ENCODE peak calls at places on chromosomes 16 and 17, in seven cellular contexts. Z is astrocyte of the spinal cord, G is lung, U is neural progenitor cell, O is cardiac muscle cell, T is cardiac fibroblast, Y is GM13976. E is an unnamed sample.
A peak's percentile ranks its signal among the peaks of the same experiment; 100 is the strongest.

GRCh38 chr16:2466667-2467300 is 4.3 kb upstream of the NTN3 start:
- DNase-seq in Z (no peak), G (no peak), U (no peak), O (no peak), T (no peak), Y (no peak), E (no peak)

GRCh38 chr16:85924675-85925074 is 25.7 kb downstream of the IRF8 start:
- DNase-seq in Z (no peak), G (no peak), U (no peak), O (no peak), T (peak; percentile 38), Y (no peak), E (no peak)

GRCh38 chr16:19361587-19361986 is 56.1 kb upstream of the TMC5 start:
- DNase-seq in Z (no peak), G (no peak), U (no peak), O (no peak), T (no peak), Y (no peak), E (no peak)

GRCh38 chr16:24074574-24074973 is 181.6 kb upstream of the CACNG3 start:
- DNase-seq in Z (no peak), G (no peak), U (no peak), O (no peak), T (no peak), Y (no peak), E (no peak)

GRCh38 chr17:57911834-57912673 is 43.2 kb downstream of the CUEDC1 start:
- DNase-seq in Z (peak; percentile 82), G (peak; percentile 88), U (peak; percentile 93), O (no peak), T (peak; percentile 67), Y (no peak), E (no peak)

GRCh38 chr17:8785547-8786412 is 13.4 kb downstream of the MFSD6L start:
- DNase-seq in Z (peak; percentile 43), G (peak; percentile 82), U (peak; percentile 86), O (peak; percentile 80), T (peak; percentile 72), Y (peak; percentile 78), E (no peak)

GRCh38 chr17:27155866-27156265 is 138.0 kb upstream of the WSB1 start:
- DNase-seq in Z (no peak), G (no peak), U (no peak), O (no peak), T (no peak), Y (no peak), E (no peak)

GRCh38 chr16:85999778-86000177 is 100.8 kb downstream of the IRF8 start:
- DNase-seq in Z (no peak), G (no peak), U (no peak), O (no peak), T (no peak), Y (no peak), E (no peak)

GRCh38 chr17:21288581-21289017 is 4.1 kb downstream of the MAP2K3 start:
- DNase-seq in Z (no peak), G (no peak), U (no peak), O (no peak), T (no peak), Y (peak; percentile 66), E (no peak)

GRCh38 chr16:1282275-1282995 is 26.6 kb downstream of the TPSD1 start:
- DNase-seq in Z (no peak), G (no peak), U (no peak), O (no peak), T (no peak), Y (no peak), E (no peak)
- TF ChIP-seq CTCF in Z (no peak), G (no peak), U (no peak), O (no peak), T (no peak), Y (no peak), E (no peak)

GRCh38 chr17:72574675-72575510 is 454.1 kb downstream of the SOX9 start:
- DNase-seq in Z (no peak), G (no peak), U (no peak), O (no peak), T (no peak), Y (no peak), E (no peak)
- TF ChIP-seq CTCF in Z (no peak), G (no peak), U (no peak), O (no peak), T (no peak), Y (no peak), E (no peak)

GRCh38 chr16:5042574-5043171 is 8.9 kb upstream of the NAGPA start:
- DNase-seq in Z (peak; percentile 8), G (no peak), U (peak; percentile 49), O (peak; percentile 7), T (no peak), Y (no peak), E (no peak)
- TF ChIP-seq CTCF in Z (peak; percentile 5), G (no peak), U (peak; percentile 53), O (no peak), T (no peak), Y (peak; percentile 8), E (peak; percentile 36)

GRCh38 chr16:3879887-3880564 is 487 bp downstream of the CREBBP start:
- DNase-seq in Z (peak; percentile 35), G (peak; percentile 72), U (peak; percentile 82), O (peak; percentile 84), T (peak; percentile 50), Y (peak; percentile 83), E (no peak)
- TF ChIP-seq CTCF in Z (peak; percentile 15), G (peak; percentile 5), U (no peak), O (no peak), T (no peak), Y (peak; percentile 33), E (no peak)

GRCh38 chr17:48478224-48479013 is 48.4 kb upstream of the SKAP1 start:
- DNase-seq in Z (no peak), G (no peak), U (no peak), O (no peak), T (no peak), Y (peak; percentile 74), E (no peak)
- TF ChIP-seq CTCF in Z (no peak), G (no peak), U (no peak), O (peak; percentile 27), T (peak; percentile 17), Y (no peak), E (no peak)

DNA sequence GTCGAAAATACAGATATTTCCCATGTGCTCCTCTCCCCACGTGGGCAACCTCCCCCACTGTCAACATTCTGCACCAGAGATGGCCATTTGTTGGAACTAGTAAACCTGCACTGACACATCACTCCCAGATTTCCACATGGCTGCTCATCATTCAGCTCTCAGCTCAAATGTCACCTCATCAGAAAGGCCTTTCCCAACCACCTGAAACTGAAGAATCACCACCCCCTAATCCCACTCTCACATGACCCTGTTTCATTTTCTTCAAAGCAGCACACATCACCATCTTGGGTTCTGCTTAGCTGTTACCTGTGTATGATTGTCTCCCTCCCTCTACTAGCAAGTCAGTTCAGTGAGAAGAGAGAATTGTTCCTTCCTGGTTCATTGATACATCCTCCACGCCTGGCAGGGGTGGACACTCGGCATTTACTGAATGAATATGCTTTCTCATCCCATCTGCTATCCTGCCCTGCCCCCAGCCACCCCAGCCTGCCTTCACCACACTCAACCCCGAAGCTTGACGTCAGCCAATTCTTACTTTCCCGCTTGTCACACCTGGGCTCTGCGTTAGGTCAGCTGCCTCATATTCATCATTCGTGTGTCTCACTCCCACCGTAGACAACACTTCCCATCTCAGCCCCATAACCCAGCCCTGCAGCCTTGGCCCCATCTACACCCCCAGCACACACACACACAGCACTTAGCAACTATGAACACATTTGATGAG is 1.5 kb downstream of the C17orf114 start:
- DNase-seq in Z (no peak), G (no peak), U (no peak), O (no peak), T (no peak), Y (no peak), E (no peak)
- TF ChIP-seq CTCF in Z (no peak), G (no peak), U (no peak), O (no peak), T (no peak), Y (no peak), E (no peak)

DNA sequence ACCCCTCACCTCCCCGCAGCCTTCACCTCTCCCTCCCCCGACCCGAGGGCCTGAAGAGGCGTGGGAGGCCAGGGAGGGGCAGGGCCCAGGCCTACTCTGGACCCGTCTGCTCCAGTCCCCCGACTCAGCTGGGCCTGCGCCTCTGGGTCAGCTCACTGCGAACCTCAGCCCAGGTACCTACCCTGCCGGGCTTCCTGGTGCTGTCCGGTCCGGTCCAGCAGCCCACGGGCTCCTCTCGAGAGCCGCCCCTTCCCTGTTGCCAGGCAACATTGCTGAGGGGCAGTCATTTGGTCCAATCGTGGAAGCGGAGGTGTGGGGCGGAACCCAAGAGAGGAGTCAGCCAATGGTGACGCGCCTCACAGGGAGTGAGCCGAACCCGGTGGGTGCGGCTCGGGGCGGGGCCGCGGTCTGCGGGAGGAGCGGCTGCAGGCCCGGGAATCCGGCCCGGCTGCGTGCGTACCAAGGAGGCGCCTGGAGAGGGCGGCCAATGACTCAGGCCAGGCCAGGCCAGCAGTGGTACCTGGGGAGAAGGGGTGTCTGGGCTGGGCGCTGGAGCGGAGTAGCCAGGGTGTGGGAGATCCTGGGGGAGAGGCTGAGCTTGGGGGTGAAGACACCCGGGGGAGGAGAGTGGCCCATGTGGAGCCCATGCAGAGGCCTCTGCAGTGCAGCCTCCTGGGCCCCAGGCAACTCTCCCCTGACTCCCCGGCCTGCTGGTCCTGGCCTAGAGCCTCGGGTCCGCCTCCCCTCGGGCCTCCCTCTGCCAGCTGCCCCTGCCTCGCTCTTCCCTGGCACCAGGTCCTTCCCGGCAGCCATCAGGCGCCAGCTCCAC is at the start of gene MEAK7:
- DNase-seq in Z (peak; percentile 99), G (peak; percentile 99), U (peak; percentile 99), O (peak; percentile 99), T (peak; percentile 99), Y (peak; percentile 99), E (peak; percentile 84)
- TF ChIP-seq CTCF in Z (peak; percentile 7), G (peak; percentile 2), U (peak; percentile 12), O (peak; percentile 13), T (no peak), Y (no peak), E (no peak)

DNA sequence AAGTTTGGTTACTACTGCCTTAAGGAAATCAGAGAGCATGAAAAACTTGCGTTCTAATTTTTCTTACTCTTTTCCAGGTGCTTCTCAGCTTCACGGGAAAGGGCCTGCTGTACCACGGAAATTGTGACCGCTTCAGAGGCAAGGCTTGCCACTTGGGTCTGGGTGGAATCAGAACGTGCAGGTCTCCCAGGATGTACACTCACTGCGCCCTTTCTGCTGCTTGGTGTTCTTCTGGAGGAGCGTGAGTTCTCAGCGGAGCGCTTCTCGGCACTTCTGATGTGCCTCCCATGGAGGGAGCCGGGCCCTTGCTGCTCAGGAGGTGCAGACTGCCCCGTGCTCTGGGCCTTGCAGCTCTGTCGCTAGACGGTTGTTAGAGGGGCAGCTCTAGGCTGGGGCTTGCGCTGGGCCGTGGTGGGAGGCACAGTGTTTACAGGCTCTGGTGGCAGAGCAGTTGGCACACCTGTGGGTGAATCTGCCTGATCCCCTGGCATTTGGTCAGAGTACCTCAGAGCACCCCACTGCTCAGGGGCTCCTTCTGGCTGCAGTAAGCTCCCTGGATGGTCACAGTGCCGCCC is 32.8 kb downstream of the UBN1 start:
- DNase-seq in Z (no peak), G (no peak), U (no peak), O (no peak), T (no peak), Y (no peak), E (no peak)
- TF ChIP-seq CTCF in Z (no peak), G (no peak), U (no peak), O (no peak), T (no peak), Y (no peak), E (no peak)

GRCh38 chr17:14299261-14300093 is 1.4 kb upstream of the HS3ST3B1 start:
- DNase-seq in Z (peak; percentile 66), G (peak; percentile 36), U (peak; percentile 78), O (peak; percentile 64), T (peak; percentile 58), Y (no peak), E (no peak)
- TF ChIP-seq CTCF in Z (no peak), G (no peak), U (no peak), O (no peak), T (no peak), Y (no peak), E (no peak)

E was measured in kidney epithelial cell.